ENCODE peak calls at places on chromosome 17, in seven cellular contexts. Y is mammary epithelial cell, L is astrocyte of the spinal cord, H is right lobe of liver, I is fibroblast of pulmonary artery, S is fibroblast of mammary gland, V is cardiac fibroblast. M is an unnamed sample.
A peak's percentile ranks its signal among the peaks of the same experiment; 100 is the strongest.

GRCh38 chr17:2055494-2056220 is 754 bp downstream of the HIC1 start:
- DNase-seq in H (no peak), Y (no peak), I (peak; percentile 58), V (peak; percentile 69), L (peak; percentile 47), S (no peak), M (peak; percentile 52)

GRCh38 chr17:60525347-60525623 is 757 bp downstream of the APPBP2 start:
- DNase-seq in V (peak; percentile 31), S (peak; percentile 8), Y (no peak), H (no peak), I (peak; percentile 20), L (peak; percentile 15), M (peak; percentile 43)

GRCh38 chr17:77728022-77728671 is 230.4 kb upstream of the TNRC6C start:
- DNase-seq in S (peak; percentile 52), H (no peak), V (no peak), I (no peak), Y (peak; percentile 13), L (no peak), M (peak; percentile 39)

GRCh38 chr17:79360196-79360595 is 250.7 kb downstream of the RBFOX3 start:
- DNase-seq in I (no peak), Y (no peak), H (no peak), S (no peak), V (no peak), L (no peak), M (no peak)

GRCh38 chr17:7435676-7436555 is 681 bp downstream of the TMEM102 start:
- DNase-seq in S (no peak), Y (peak; percentile 60), V (no peak), H (peak; percentile 67), L (no peak), I (no peak), M (peak; percentile 24)

GRCh38 chr17:6703751-6704150 is 9.4 kb downstream of the SLC13A5 start:
- DNase-seq in H (no peak), L (no peak), S (no peak), V (no peak), Y (no peak), I (no peak), M (no peak)

GRCh38 chr17:6567528-6568185 is 11.3 kb upstream of the PITPNM3 start:
- DNase-seq in V (no peak), S (no peak), I (no peak), H (no peak), Y (peak; percentile 91), L (no peak), M (no peak)

GRCh38 chr17:55421179-55421934 is at the start of gene MMD:
- DNase-seq in S (no peak), Y (peak; percentile 63), L (no peak), V (no peak), I (no peak), H (peak; percentile 78), M (no peak)

GRCh38 chr17:1228752-1229353 is 41.4 kb upstream of the BHLHA9 start:
- DNase-seq in I (no peak), V (no peak), Y (no peak), L (no peak), S (no peak), H (no peak), M (no peak)

GRCh38 chr17:57705921-57706695 is 39.0 kb downstream of the CCDC182 start:
- DNase-seq in V (no peak), L (no peak), I (no peak), S (no peak), Y (no peak), H (no peak), M (no peak)

GRCh38 chr17:57584050-57584551 is 161.0 kb downstream of the CCDC182 start:
- DNase-seq in S (peak; percentile 56), H (no peak), L (no peak), V (no peak), I (no peak), Y (no peak), M (peak; percentile 81)

GRCh38 chr17:40903129-40903847 is 18.2 kb upstream of the KRT20 start:
- DNase-seq in I (peak; percentile 1), S (peak; percentile 80), H (no peak), V (no peak), Y (peak; percentile 84), L (peak; percentile 53), M (peak; percentile 53)

GRCh38 chr17:16374129-16374528 is 6.8 kb upstream of the UBB start:
- DNase-seq in H (no peak), Y (peak; percentile 54), S (peak; percentile 90), V (peak; percentile 90), L (peak; percentile 53), I (peak; percentile 89), M (peak; percentile 92)

GRCh38 chr17:73371285-73371684 is 59.5 kb upstream of the CDC42EP4 start:
- DNase-seq in I (peak; percentile 73), Y (peak; percentile 71), H (no peak), S (peak; percentile 94), L (peak; percentile 85), V (peak; percentile 71), M (peak; percentile 80)

GRCh38 chr17:77839324-77840155 is 119.0 kb upstream of the TNRC6C start:
- DNase-seq in L (no peak), H (no peak), V (no peak), Y (no peak), S (no peak), I (peak; percentile 16), M (no peak)

GRCh38 chr17:82257473-82257872 is 16.0 kb downstream of the CSNK1D start:
- DNase-seq in L (no peak), S (peak; percentile 66), V (peak; percentile 49), Y (peak; percentile 67), I (peak; percentile 43), H (no peak), M (peak; percentile 48)

GRCh38 chr17:45785373-45786193 is 1.5 kb downstream of the CRHR1 start:
- DNase-seq in H (no peak), Y (no peak), L (no peak), S (no peak), V (no peak), I (no peak), M (no peak)

GRCh38 chr17:40980117-40980516 is 4.0 kb downstream of the KRT40 start:
- DNase-seq in H (no peak), I (no peak), L (no peak), V (no peak), S (no peak), Y (no peak), M (no peak)

GRCh38 chr17:14356043-14356637 is 55.3 kb downstream of the HS3ST3B1 start:
- DNase-seq in Y (no peak), S (no peak), V (no peak), L (no peak), H (no peak), I (no peak), M (peak; percentile 13)

GRCh38 chr17:82565551-82565950 is 46.0 kb downstream of the FOXK2 start:
- DNase-seq in I (no peak), S (no peak), Y (no peak), L (no peak), H (no peak), V (peak; percentile 25), M (no peak)

GRCh38 chr17:17022011-17022800 is 20.1 kb upstream of the MPRIP start:
- DNase-seq in H (no peak), L (no peak), Y (no peak), V (no peak), I (no peak), S (no peak), M (no peak)

GRCh38 chr17:74152591-74153455 is 50.7 kb upstream of the RPL38 start:
- DNase-seq in S (no peak), Y (no peak), I (peak; percentile 6), V (peak; percentile 21), H (no peak), L (no peak), M (no peak)

GRCh38 chr17:40024901-40025300 is 9.7 kb downstream of the CSF3 start:
- DNase-seq in S (peak; percentile 87), Y (peak; percentile 27), L (peak; percentile 69), H (no peak), V (no peak), I (no peak), M (no peak)

GRCh38 chr17:83137523-83137922 is 58.1 kb downstream of the METRNL start:
- DNase-seq in Y (no peak), V (no peak), L (no peak), H (no peak), S (no peak), I (no peak), M (no peak)

GRCh38 chr17:935485-935884 is 44.1 kb downstream of the NXN start:
- DNase-seq in Y (peak; percentile 89), L (no peak), V (no peak), H (no peak), I (no peak), S (no peak), M (no peak)

GRCh38 chr17:3557768-3558583 is at the start of gene TRPV3:
- DNase-seq in H (peak; percentile 58), S (peak; percentile 68), V (peak; percentile 14), L (no peak), I (no peak), Y (peak; percentile 87), M (no peak)

GRCh38 chr17:80891096-80892018 is 100.3 kb upstream of the CHMP6 start:
- DNase-seq in H (peak; percentile 40), S (peak; percentile 92), V (peak; percentile 75), I (peak; percentile 77), Y (peak; percentile 95), L (peak; percentile 92), M (peak; percentile 87)

GRCh38 chr17:60562421-60562820 is 36.4 kb upstream of the APPBP2 start:
- DNase-seq in S (no peak), Y (no peak), I (no peak), L (no peak), V (no peak), H (no peak), M (peak; percentile 25)

GRCh38 chr17:28001149-28001548 is 41.3 kb upstream of the NLK start:
- DNase-seq in I (no peak), V (no peak), L (no peak), S (peak; percentile 21), Y (no peak), H (no peak), M (no peak)

GRCh38 chr17:8475227-8475626 is 39.5 kb downstream of the NDEL1 start:
- DNase-seq in Y (no peak), S (no peak), L (no peak), V (no peak), I (no peak), H (no peak), M (no peak)
- H3K4me3 ChIP-seq in Y (no peak overlapping the region), S (no peak overlapping the region), L (no peak overlapping the region), V (no peak overlapping the region), I (no peak overlapping the region), H (no peak overlapping the region), M (no peak overlapping the region)

GRCh38 chr17:44066204-44066930 is at the start of gene LSM12:
- DNase-seq in Y (peak; percentile 89), I (peak; percentile 92), H (peak; percentile 90), L (peak; percentile 92), S (peak; percentile 88), V (peak; percentile 93), M (peak; percentile 91)
- TF ChIP-seq CTCF in Y (no peak), I (no peak), H (no peak), L (no peak), S (no peak), V (no peak), M (no peak)

GRCh38 chr17:19248149-19248922 is 11.2 kb downstream of the EPN2 start:
- DNase-seq in H (no peak), S (no peak), L (no peak), Y (peak; percentile 9), V (no peak), I (no peak), M (no peak)
- H3K4me3 ChIP-seq in H (no peak overlapping the region), S (no peak overlapping the region), L (no peak overlapping the region), Y (no peak overlapping the region), V (no peak overlapping the region), I (no peak overlapping the region), M (no peak overlapping the region)

DNA sequence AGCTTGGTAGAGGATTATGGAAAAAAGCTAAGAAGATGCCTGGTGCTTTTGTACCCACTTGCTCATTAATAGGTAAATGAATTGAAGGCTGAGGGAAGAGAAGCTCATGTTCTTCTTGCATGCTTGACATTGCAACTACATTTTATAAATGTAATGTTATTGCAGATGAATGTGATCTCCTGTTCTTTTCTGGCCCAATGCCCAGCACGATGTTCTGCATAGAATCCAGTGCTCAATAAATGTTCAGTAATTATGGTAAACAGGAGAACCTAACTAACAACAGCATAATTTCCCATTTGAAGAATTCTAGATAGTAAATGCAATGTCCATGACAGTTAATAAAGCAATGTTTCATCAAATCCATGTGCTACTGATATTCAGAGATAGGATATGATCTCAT is 638.2 kb upstream of the SOX9 start:
- DNase-seq in V (no peak), I (peak; percentile 3), Y (no peak), H (no peak), L (no peak), S (no peak), M (no peak)
- TF ChIP-seq CTCF in V (no peak), I (no peak), Y (no peak), H (no peak), L (no peak), S (no peak), M (no peak)